ENCODE peak calls at places on chromosomes 6 and 20, in nine cellular contexts. T, Q, D, C, A, F, I, B and O are unnamed samples.

GRCh38 chr6:43127180-43127579 is 43.9 kb upstream of the SRF start:
- DNase-seq in T (no peak), Q (no peak), D (no peak), C (no peak), A (no peak), F (no peak), I (no peak), B (no peak), O (no peak)

GRCh38 chr6:142702501-142703460 is 242.2 kb downstream of the HIVEP2 start:
- DNase-seq in T (peak; percentile 32), Q (peak; percentile 15), D (no peak), C (no peak), A (no peak), F (no peak), I (no peak), B (no peak), O (no peak)

GRCh38 chr20:63228786-63229185 is 6.9 kb upstream of the BIRC7 start:
- DNase-seq in T (no peak), Q (no peak), D (no peak), C (no peak), A (no peak), F (no peak), I (no peak), B (no peak), O (no peak)

GRCh38 chr6:122894791-122895190 is 101.2 kb upstream of the CLVS2 start:
- DNase-seq in T (no peak), Q (no peak), D (no peak), C (no peak), A (no peak), F (no peak), I (no peak), B (no peak), O (no peak)

GRCh38 chr6:134822920-134823430 is 126.9 kb downstream of the ALDH8A1 start:
- DNase-seq in T (peak; percentile 65), Q (peak; percentile 92), D (no peak), C (peak; percentile 41), A (no peak), F (peak; percentile 97), I (no peak), B (peak; percentile 3), O (peak; percentile 42)

GRCh38 chr20:44187054-44187762 is at the start of gene JPH2:
- DNase-seq in T (no peak), Q (peak; percentile 64), D (no peak), C (peak; percentile 89), A (no peak), F (peak; percentile 88), I (peak; percentile 65), B (no peak), O (peak; percentile 46)

GRCh38 chr6:143408787-143409162 is 41.7 kb downstream of the ADAT2 start:
- DNase-seq in T (no peak), Q (no peak), D (no peak), C (no peak), A (no peak), F (no peak), I (no peak), B (no peak), O (no peak)

GRCh38 chr6:63456734-63457133 is 115.5 kb upstream of the LOC128125822 start:
- DNase-seq in T (no peak), Q (no peak), D (no peak), C (no peak), A (no peak), F (no peak), I (no peak), B (no peak), O (no peak)

GRCh38 chr20:57711311-57711712 is 1.5 kb upstream of the PMEPA1 start:
- DNase-seq in T (no peak), Q (no peak), D (no peak), C (no peak), A (no peak), F (no peak), I (no peak), B (no peak), O (no peak)

GRCh38 chr20:14477125-14477524 is 139.7 kb upstream of the FLRT3 start:
- DNase-seq in T (no peak), Q (peak; percentile 58), D (no peak), C (no peak), A (no peak), F (peak; percentile 75), I (no peak), B (no peak), O (no peak)

GRCh38 chr20:21185849-21186248 is 60.0 kb downstream of the KIZ start:
- DNase-seq in T (no peak), Q (no peak), D (no peak), C (no peak), A (no peak), F (no peak), I (no peak), B (no peak), O (no peak)

GRCh38 chr6:8180327-8181161 is 78.2 kb upstream of the EEF1E1 start:
- DNase-seq in T (no peak), Q (peak; percentile 93), D (no peak), C (peak; percentile 54), A (no peak), F (peak; percentile 90), I (no peak), B (no peak), O (no peak)

GRCh38 chr6:24899647-24900325 is 36.0 kb downstream of the RIPOR2 start:
- DNase-seq in T (no peak), Q (no peak), D (peak; percentile 40), C (no peak), A (no peak), F (no peak), I (no peak), B (no peak), O (no peak)

GRCh38 chr6:108655840-108656650 is 95.3 kb downstream of the FOXO3 start:
- DNase-seq in T (no peak), Q (peak; percentile 79), D (no peak), C (no peak), A (no peak), F (peak; percentile 90), I (no peak), B (no peak), O (no peak)

GRCh38 chr6:156686429-156686939 is 90.7 kb upstream of the ARID1B start:
- DNase-seq in T (no peak), Q (peak; percentile 82), D (no peak), C (peak; percentile 15), A (no peak), F (peak; percentile 78), I (no peak), B (peak; percentile 25), O (no peak)

GRCh38 chr6:125872259-125872921 is 81.6 kb downstream of the NCOA7 start:
- DNase-seq in T (no peak), Q (peak; percentile 21), D (no peak), C (no peak), A (no peak), F (peak; percentile 64), I (no peak), B (no peak), O (no peak)

GRCh38 chr20:36173451-36173933 is 19.0 kb downstream of the EPB41L1 start:
- DNase-seq in T (no peak), Q (peak; percentile 46), D (no peak), C (no peak), A (no peak), F (no peak), I (no peak), B (no peak), O (no peak)

GRCh38 chr20:32021091-32021490 is 10.9 kb downstream of the CCM2L start:
- DNase-seq in T (no peak), Q (no peak), D (no peak), C (no peak), A (no peak), F (no peak), I (no peak), B (no peak), O (no peak)

GRCh38 chr6:14640631-14641030 is 523.1 kb downstream of the CD83 start:
- DNase-seq in T (no peak), Q (no peak), D (no peak), C (no peak), A (no peak), F (no peak), I (no peak), B (no peak), O (no peak)

GRCh38 chr6:89527634-89528033 is 94.7 kb downstream of the ANKRD6 start:
- DNase-seq in T (no peak), Q (no peak), D (no peak), C (peak; percentile 5), A (no peak), F (no peak), I (no peak), B (no peak), O (no peak)

GRCh38 chr6:111291334-111291705 is 191.7 kb downstream of the REV3L start:
- DNase-seq in T (no peak), Q (peak; percentile 7), D (no peak), C (no peak), A (no peak), F (no peak), I (no peak), B (no peak), O (no peak)

GRCh38 chr6:36720251-36721141 is 22.9 kb downstream of the RAB44 start:
- DNase-seq in T (no peak), Q (no peak), D (no peak), C (no peak), A (no peak), F (no peak), I (no peak), B (no peak), O (no peak)

GRCh38 chr6:14232889-14233288 is 115.3 kb downstream of the CD83 start:
- DNase-seq in T (no peak), Q (no peak), D (no peak), C (no peak), A (no peak), F (no peak), I (no peak), B (no peak), O (no peak)